ENCODE peak calls at places on chromosome 7, in four cellular contexts. B, T, C and M are unnamed samples.

GRCh38 chr7:94584113-94584512 is 71.8 kb downstream of the SGCE start:
- DNase-seq in B (no peak), T (no peak), C (peak; percentile 16), M (no peak)

GRCh38 chr7:88147341-88147740 is 72.5 kb downstream of the SRI start:
- DNase-seq in B (no peak), T (no peak), C (no peak), M (no peak)

GRCh38 chr7:28410628-28411578 is 1.4 kb upstream of the CREB5 start:
- DNase-seq in B (peak; percentile 87), T (peak; percentile 20), C (peak; percentile 90), M (peak; percentile 38)

GRCh38 chr7:134016223-134016941 is 110.8 kb upstream of the LRGUK start:
- DNase-seq in B (peak; percentile 33), T (peak; percentile 26), C (peak; percentile 39), M (peak; percentile 38)

GRCh38 chr7:25968205-25968993 is 183.6 kb upstream of the NFE2L3 start:
- DNase-seq in B (no peak), T (no peak), C (no peak), M (no peak)

GRCh38 chr7:45704683-45705016 is 130.5 kb downstream of the ADCY1 start:
- DNase-seq in B (no peak), T (no peak), C (no peak), M (peak; percentile 10)

GRCh38 chr7:15558747-15559146 is 3.1 kb downstream of the AGMO start:
- DNase-seq in B (no peak), T (no peak), C (peak; percentile 6), M (no peak)

GRCh38 chr7:39838326-39838725 is 111.7 kb upstream of the CDK13 start:
- DNase-seq in B (peak; percentile 8), T (no peak), C (peak; percentile 9), M (no peak)

GRCh38 chr7:155821851-155822250 is 9.6 kb upstream of the SHH start:
- DNase-seq in B (no peak), T (no peak), C (no peak), M (no peak)

GRCh38 chr7:129522971-129523340 is 20.6 kb downstream of the SMKR1 start:
- DNase-seq in B (no peak), T (no peak), C (no peak), M (no peak)
- H2BK5ac ChIP-seq in B (no peak overlapping the region), T (no peak overlapping the region), C (no peak overlapping the region), M (no peak overlapping the region)

GRCh38 chr7:71479231-71479630 is 347.3 kb downstream of the GALNT17 start:
- DNase-seq in B (no peak), T (no peak), C (no peak), M (no peak)
- H4K91ac ChIP-seq in B (no peak overlapping the region), T (no peak overlapping the region), C (no peak overlapping the region), M (no peak overlapping the region)

DNA sequence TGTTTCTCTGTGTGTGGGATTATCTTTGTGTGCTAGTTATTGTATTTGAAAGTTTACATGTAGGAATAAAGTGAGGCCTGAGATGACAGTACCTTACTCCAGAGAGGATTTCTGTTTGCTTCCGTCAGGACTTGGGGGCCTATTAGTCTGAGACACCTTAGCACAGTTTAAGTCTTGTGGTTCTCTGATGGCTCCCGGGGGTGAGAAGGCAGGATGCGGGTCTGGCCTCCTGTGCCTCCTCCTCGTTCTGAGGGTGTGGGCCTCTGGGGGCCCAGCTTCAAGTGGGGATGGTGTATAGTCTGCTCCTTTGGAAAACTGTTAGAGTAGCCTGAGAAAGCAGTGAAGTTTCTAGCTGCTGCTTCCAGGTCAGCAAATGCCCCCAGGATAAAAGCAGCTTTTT is 12.4 kb downstream of the MTURN start:
- DNase-seq in B (no peak), T (no peak), C (no peak), M (no peak)
- H2BK5ac ChIP-seq in B (no peak overlapping the region), T (no peak overlapping the region), C (no peak overlapping the region), M (no peak overlapping the region)

GRCh38 chr7:42911482-42912447 is at the start of gene C7orf25:
- DNase-seq in B (peak; percentile 93), T (peak; percentile 94), C (peak; percentile 90), M (peak; percentile 97)
- H4K91ac ChIP-seq in B (peak within 1 kb of the TSS; percentile 21), T (no peak within 1 kb of the TSS), C (peak within 1 kb of the TSS; percentile 37), M (no peak within 1 kb of the TSS)

GRCh38 chr7:2105280-2105679 is 127.5 kb downstream of the MAD1L1 start:
- DNase-seq in B (no peak), T (no peak), C (no peak), M (no peak)

GRCh38 chr7:2106920-2107319 is 125.8 kb downstream of the MAD1L1 start:
- DNase-seq in B (no peak), T (no peak), C (peak; percentile 67), M (peak; percentile 61)

GRCh38 chr7:2105917-2106316 is 126.8 kb downstream of the MAD1L1 start:
- DNase-seq in B (no peak), T (no peak), C (no peak), M (peak; percentile 85)

GRCh38 chr7:2107386-2108085 is 125.2 kb downstream of the MAD1L1 start:
- DNase-seq in B (no peak), T (no peak), C (no peak), M (no peak)

GRCh38 chr7:2106506-2106905 is 126.2 kb downstream of the MAD1L1 start:
- DNase-seq in B (no peak), T (no peak), C (no peak), M (no peak)
- H2BK5ac ChIP-seq in B (no peak overlapping the region), T (peak overlapping the region; percentile 62), C (no peak overlapping the region), M (no peak overlapping the region)

DNA sequence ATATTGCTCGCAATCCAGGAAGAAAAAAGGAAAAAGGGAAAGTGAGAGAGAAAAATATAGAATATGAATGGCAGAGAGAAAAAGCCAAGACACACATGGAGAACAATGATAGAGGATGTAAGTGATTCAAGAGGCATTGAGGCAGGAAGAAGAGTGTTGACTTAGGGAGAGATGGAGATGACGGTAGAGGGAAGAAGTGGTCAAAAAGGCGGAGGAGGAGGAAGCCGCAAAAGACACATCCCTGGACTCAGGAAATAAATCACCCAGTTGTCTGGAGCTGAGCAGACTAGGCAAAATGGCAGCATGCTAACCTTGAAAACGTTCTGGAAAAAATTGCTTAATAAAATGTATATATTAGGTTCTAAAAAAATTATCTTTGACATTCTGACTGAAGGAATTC is 17.7 kb upstream of the GPR37 start:
- DNase-seq in B (no peak), T (no peak), C (no peak), M (no peak)
- H4K91ac ChIP-seq in B (no peak overlapping the region), T (no peak overlapping the region), C (no peak overlapping the region), M (no peak overlapping the region)